ENCODE peak calls at places on chromosomes 16 and 17, in five cellular contexts. D, M, W, X and V are unnamed samples.

GRCh38 chr16:88650749-88651275 is at the start of gene CYBA:
- DNase-seq in D (peak), X (peak), W (no peak), M (no peak), V (no peak)

GRCh38 chr17:19013806-19014627 is 9.5 kb upstream of the FAM83G start:
- DNase-seq in M (no peak), W (no peak), D (no peak), X (no peak), V (no peak)

GRCh38 chr17:40963838-40964237 is 2.9 kb downstream of the KRT39 start:
- DNase-seq in M (no peak), X (no peak), W (no peak), D (no peak), V (no peak)

GRCh38 chr16:7601100-7601499 is 268.5 kb downstream of the RBFOX1 start:
- DNase-seq in D (no peak), W (no peak), M (no peak), X (no peak), V (no peak)

GRCh38 chr16:4488486-4488967 is 12.3 kb downstream of the HMOX2 start:
- DNase-seq in W (no peak), M (no peak), D (no peak), X (no peak), V (no peak)

GRCh38 chr17:78759203-78759968 is 22.7 kb downstream of the CYTH1 start:
- DNase-seq in X (peak), W (peak), D (peak), M (no peak), V (no peak)

GRCh38 chr17:50386451-50386994 is 10.8 kb downstream of the LRRC59 start:
- DNase-seq in X (no peak), M (no peak), W (no peak), D (no peak), V (no peak)

GRCh38 chr17:77409282-77410161 is 268.8 kb downstream of the SEC14L1 start:
- DNase-seq in M (no peak), D (no peak), X (peak), W (peak), V (peak)

GRCh38 chr17:82230627-82231311 is 1.9 kb downstream of the SLC16A3 start:
- DNase-seq in D (no peak), X (peak), W (peak), M (peak), V (peak)

GRCh38 chr16:85982563-85982939 is 83.6 kb downstream of the IRF8 start:
- DNase-seq in M (no peak), D (no peak), W (no peak), X (peak), V (no peak)

GRCh38 chr17:6996256-6997111 is 635 bp downstream of the ALOX12 start:
- DNase-seq in D (no peak), M (no peak), X (no peak), W (no peak), V (no peak)

GRCh38 chr17:77475012-77475976 is 334.5 kb downstream of the SEC14L1 start:
- DNase-seq in M (no peak), W (peak), X (no peak), D (peak), V (no peak)

GRCh38 chr16:14095883-14096551 is 24.9 kb downstream of the MRTFB start:
- DNase-seq in D (no peak), X (no peak), W (peak), M (no peak), V (no peak)

GRCh38 chr17:50129946-50130777 is at the start of gene SAMD14:
- DNase-seq in M (no peak), W (no peak), D (peak), X (peak), V (no peak)

GRCh38 chr16:3021449-3022207 is 1.5 kb downstream of the TNFRSF12A start:
- DNase-seq in W (peak), D (peak), M (no peak), X (no peak), V (peak)